ENCODE peak calls at places on chromosomes 7 and 10, in six cellular contexts. X is HCT116, O is SK-N-SH, P is GM12878, Z is HepG2, Q is K562. L is an unnamed sample.

GRCh38 chr7:101912711-101913110 is 95.3 kb downstream of the CUX1 start:
- DNase-seq in X (no peak), O (no peak), P (no peak), Z (no peak), Q (peak), L (no peak)

GRCh38 chr7:98200364-98200763 is 10.9 kb upstream of the BHLHA15 start:
- DNase-seq in X (no peak), O (no peak), P (peak), Z (no peak), Q (no peak), L (no peak)

GRCh38 chr7:83060218-83060617 is 102.5 kb downstream of the PCLO start:
- DNase-seq in X (no peak), O (peak), P (no peak), Z (no peak), Q (no peak), L (no peak)

GRCh38 chr7:27723086-27723485 is 16.9 kb upstream of the TAX1BP1 start:
- DNase-seq in X (no peak), O (peak), P (no peak), Z (no peak), Q (no peak), L (no peak)

GRCh38 chr7:158120313-158120712 is 467.3 kb downstream of the PTPRN2 start:
- DNase-seq in X (no peak), O (no peak), P (no peak), Z (no peak), Q (no peak), L (no peak)

GRCh38 chr7:46682841-46683624 is 762.0 kb upstream of the IGFBP3 start:
- DNase-seq in X (no peak), O (no peak), P (no peak), Z (no peak), Q (no peak), L (no peak)

GRCh38 chr7:20777377-20778062 is 9.2 kb downstream of the SP8 start:
- DNase-seq in X (no peak), O (no peak), P (no peak), Z (no peak), Q (no peak), L (no peak)

GRCh38 chr7:136870799-136871487 is 2.5 kb downstream of the CHRM2 start:
- DNase-seq in X (no peak), O (peak), P (no peak), Z (no peak), Q (no peak), L (no peak)

GRCh38 chr10:126749030-126749655 is 78.7 kb upstream of the C10orf90 start:
- DNase-seq in X (peak), O (peak), P (no peak), Z (peak), Q (peak), L (peak)

GRCh38 chr10:78905015-78905939 is 163.5 kb upstream of the ZMIZ1 start:
- DNase-seq in X (no peak), O (no peak), P (no peak), Z (no peak), Q (no peak), L (no peak)

GRCh38 chr7:55517191-55517633 is 55.1 kb downstream of the VOPP1 start:
- DNase-seq in X (no peak), O (no peak), P (peak), Z (no peak), Q (no peak), L (no peak)

GRCh38 chr10:129332476-129332875 is 134.6 kb upstream of the MGMT start:
- DNase-seq in X (peak), O (peak), P (no peak), Z (no peak), Q (peak), L (no peak)

GRCh38 chr10:129843702-129844101 is 120.4 kb downstream of the EBF3 start:
- DNase-seq in X (no peak), O (no peak), P (no peak), Z (no peak), Q (no peak), L (no peak)

GRCh38 chr10:90787906-90788491 is 69.8 kb downstream of the HTR7 start:
- DNase-seq in X (peak), O (peak), P (no peak), Z (peak), Q (peak), L (peak)

GRCh38 chr10:124523301-124523871 is 61.8 kb downstream of the LHPP start:
- DNase-seq in X (no peak), O (no peak), P (no peak), Z (no peak), Q (no peak), L (no peak)

GRCh38 chr7:34036069-34036920 is 131.0 kb downstream of the BMPER start:
- DNase-seq in X (peak), O (no peak), P (no peak), Z (peak), Q (peak), L (peak)

GRCh38 chr10:93999401-93999851 is 5.7 kb downstream of the PLCE1 start:
- DNase-seq in X (no peak), O (peak), P (no peak), Z (no peak), Q (no peak), L (no peak)

GRCh38 chr7:116232920-116233319 is 22.6 kb downstream of the TES start:
- DNase-seq in X (no peak), O (no peak), P (no peak), Z (no peak), Q (no peak), L (no peak)

GRCh38 chr10:109933984-109934565 is 10.8 kb upstream of the XPNPEP1 start:
- DNase-seq in X (no peak), O (no peak), P (no peak), Z (no peak), Q (no peak), L (no peak)

GRCh38 chr10:49008505-49009202 is 69.0 kb upstream of the LRRC18 start:
- DNase-seq in X (no peak), O (peak), P (no peak), Z (no peak), Q (no peak), L (no peak)

GRCh38 chr7:85719981-85720963 is 533.4 kb upstream of the SEMA3D start:
- DNase-seq in X (no peak), O (no peak), P (no peak), Z (no peak), Q (no peak), L (no peak)

GRCh38 chr7:143900230-143900766 is 1.7 kb downstream of the TCAF1 start:
- DNase-seq in X (no peak), O (no peak), P (no peak), Z (peak), Q (no peak), L (no peak)

GRCh38 chr7:108196004-108196403 is 65.8 kb upstream of the LAMB4 start:
- DNase-seq in X (no peak), O (no peak), P (no peak), Z (no peak), Q (no peak), L (no peak)

GRCh38 chr7:51035696-51036095 is 253.0 kb upstream of the GRB10 start:
- DNase-seq in X (no peak), O (no peak), P (no peak), Z (no peak), Q (no peak), L (no peak)

GRCh38 chr10:30189254-30189583 is 129.8 kb upstream of the JCAD start:
- DNase-seq in X (no peak), O (no peak), P (no peak), Z (peak), Q (no peak), L (no peak)
- TF ChIP-seq JUND in X (no peak), O (no peak), P (no peak), Z (no peak), Q (no peak), L (no peak)

DNA sequence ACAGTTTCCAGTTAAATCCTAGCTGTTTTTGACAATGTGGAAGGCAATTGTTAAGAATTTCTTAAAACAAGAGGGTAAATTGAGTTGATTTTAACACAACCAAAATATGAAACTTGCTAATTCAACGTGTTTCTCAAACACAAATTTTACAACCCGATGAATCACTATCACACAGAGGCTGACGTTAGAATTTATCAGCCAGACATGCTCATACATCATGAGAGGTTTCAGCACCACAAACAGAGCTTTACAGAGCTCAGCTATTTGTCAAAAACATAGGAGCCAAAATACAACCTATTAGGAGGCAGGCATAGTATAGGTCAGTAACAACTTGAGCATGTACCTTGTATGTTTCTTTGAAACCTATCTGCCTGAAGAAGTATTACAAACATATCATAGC is 36.1 kb downstream of the LRRN3 start:
- DNase-seq in X (no peak), O (no peak), P (no peak), Z (no peak), Q (peak), L (no peak)
- TF ChIP-seq JUND in X (no peak), O (no peak), P (no peak), Z (no peak), Q (no peak), L (no peak)

GRCh38 chr10:98528785-98529183 is 82.0 kb upstream of the HPS1 start:
- DNase-seq in X (no peak), O (no peak), P (no peak), Z (no peak), Q (no peak), L (no peak)
- TF ChIP-seq JUND in X (no peak), O (no peak), P (no peak), Z (no peak), Q (no peak), L (no peak)

GRCh38 chr7:128875523-128875948 is 12.9 kb downstream of the ATP6V1F start:
- DNase-seq in X (no peak), O (peak), P (no peak), Z (no peak), Q (no peak), L (no peak)
- TF ChIP-seq JUND in X (no peak), O (no peak), P (no peak), Z (no peak), Q (no peak), L (no peak)

GRCh38 chr10:69087600-69088470 is at the start of gene SRGN:
- DNase-seq in X (no peak), O (no peak), P (peak), Z (no peak), Q (peak), L (peak)
- TF ChIP-seq JUND in X (no peak), O (no peak), P (peak), Z (no peak), Q (no peak), L (no peak)

GRCh38 chr7:155881471-155882350 is 69.4 kb upstream of the SHH start:
- DNase-seq in X (no peak), O (no peak), P (no peak), Z (no peak), Q (no peak), L (no peak)
- TF ChIP-seq JUND in X (no peak), O (no peak), P (no peak), Z (no peak), Q (no peak), L (no peak)

L was measured in T47D.